ENCODE peak calls at places on chromosomes 12 and 14, in seven cellular contexts. One of them, this sample, is unnamed.

GRCh38 chr12:131982041-131982440 is 32.3 kb downstream of the EP400 start:
- DNase-seq in head of caudate nucleus: no peak
- DNase-seq in activated T-helper 1 cell treated with anti-CD3 and anti-CD28 coated beads, Interleukin-12 subunit alpha, Interleukin-12 subunit beta, Interleukin-2, Interleukin-4 antibody, amounts not matched to agents 30 ng/mL and 10 ng/mL and 1 ng/mL, durations not matched to agents 14 hours and 24 hours and 36 hours: no peak
- DNase-seq in lower lobe of right lung: no peak
- DNase-seq in choroid plexus epithelial cell: no peak
- DNase-seq in HFF-Myc: no peak
- DNase-seq in KBM-7: no peak
- DNase-seq in this sample: no peak

GRCh38 chr12:53218551-53219114 is 11.6 kb upstream of the ITGB7 start:
- DNase-seq in head of caudate nucleus: no peak
- DNase-seq in activated T-helper 1 cell treated with anti-CD3 and anti-CD28 coated beads, Interleukin-12 subunit alpha, Interleukin-12 subunit beta, Interleukin-2, Interleukin-4 antibody, amounts not matched to agents 30 ng/mL and 10 ng/mL and 1 ng/mL, durations not matched to agents 14 hours and 24 hours and 36 hours: no peak
- DNase-seq in lower lobe of right lung: peak
- DNase-seq in choroid plexus epithelial cell: no peak
- DNase-seq in HFF-Myc: no peak
- DNase-seq in KBM-7: no peak
- DNase-seq in this sample: no peak

GRCh38 chr14:64768401-64769095 is 64.3 kb downstream of the PLEKHG3 start:
- DNase-seq in head of caudate nucleus: no peak
- DNase-seq in activated T-helper 1 cell treated with anti-CD3 and anti-CD28 coated beads, Interleukin-12 subunit alpha, Interleukin-12 subunit beta, Interleukin-2, Interleukin-4 antibody, amounts not matched to agents 30 ng/mL and 10 ng/mL and 1 ng/mL, durations not matched to agents 14 hours and 24 hours and 36 hours: no peak
- DNase-seq in lower lobe of right lung: no peak
- DNase-seq in choroid plexus epithelial cell: no peak
- DNase-seq in HFF-Myc: no peak
- DNase-seq in KBM-7: no peak
- DNase-seq in this sample: no peak

GRCh38 chr12:122067966-122068365 is 10.6 kb upstream of the MLXIP start:
- DNase-seq in head of caudate nucleus: no peak
- DNase-seq in activated T-helper 1 cell treated with anti-CD3 and anti-CD28 coated beads, Interleukin-12 subunit alpha, Interleukin-12 subunit beta, Interleukin-2, Interleukin-4 antibody, amounts not matched to agents 30 ng/mL and 10 ng/mL and 1 ng/mL, durations not matched to agents 14 hours and 24 hours and 36 hours: peak
- DNase-seq in lower lobe of right lung: no peak
- DNase-seq in choroid plexus epithelial cell: peak
- DNase-seq in HFF-Myc: no peak
- DNase-seq in KBM-7: no peak
- DNase-seq in this sample: no peak

GRCh38 chr12:64611430-64612286 is 1.4 kb downstream of the RASSF3 start:
- DNase-seq in head of caudate nucleus: no peak
- DNase-seq in activated T-helper 1 cell treated with anti-CD3 and anti-CD28 coated beads, Interleukin-12 subunit alpha, Interleukin-12 subunit beta, Interleukin-2, Interleukin-4 antibody, amounts not matched to agents 30 ng/mL and 10 ng/mL and 1 ng/mL, durations not matched to agents 14 hours and 24 hours and 36 hours: peak
- DNase-seq in lower lobe of right lung: peak
- DNase-seq in choroid plexus epithelial cell: peak
- DNase-seq in HFF-Myc: no peak
- DNase-seq in KBM-7: peak
- DNase-seq in this sample: no peak

GRCh38 chr12:46219892-46220655 is 48.8 kb downstream of the SLC38A1 start:
- DNase-seq in head of caudate nucleus: no peak
- DNase-seq in activated T-helper 1 cell treated with anti-CD3 and anti-CD28 coated beads, Interleukin-12 subunit alpha, Interleukin-12 subunit beta, Interleukin-2, Interleukin-4 antibody, amounts not matched to agents 30 ng/mL and 10 ng/mL and 1 ng/mL, durations not matched to agents 14 hours and 24 hours and 36 hours: peak
- DNase-seq in lower lobe of right lung: no peak
- DNase-seq in choroid plexus epithelial cell: peak
- DNase-seq in HFF-Myc: peak
- DNase-seq in KBM-7: peak
- DNase-seq in this sample: peak

GRCh38 chr12:76346798-76347420 is 1.3 kb downstream of the BBS10 start:
- DNase-seq in head of caudate nucleus: peak
- DNase-seq in activated T-helper 1 cell treated with anti-CD3 and anti-CD28 coated beads, Interleukin-12 subunit alpha, Interleukin-12 subunit beta, Interleukin-2, Interleukin-4 antibody, amounts not matched to agents 30 ng/mL and 10 ng/mL and 1 ng/mL, durations not matched to agents 14 hours and 24 hours and 36 hours: no peak
- DNase-seq in lower lobe of right lung: no peak
- DNase-seq in choroid plexus epithelial cell: peak
- DNase-seq in HFF-Myc: peak
- DNase-seq in KBM-7: peak
- DNase-seq in this sample: no peak

GRCh38 chr12:116365606-116366455 is 88.3 kb upstream of the MED13L start:
- DNase-seq in head of caudate nucleus: no peak
- DNase-seq in activated T-helper 1 cell treated with anti-CD3 and anti-CD28 coated beads, Interleukin-12 subunit alpha, Interleukin-12 subunit beta, Interleukin-2, Interleukin-4 antibody, amounts not matched to agents 30 ng/mL and 10 ng/mL and 1 ng/mL, durations not matched to agents 14 hours and 24 hours and 36 hours: no peak
- DNase-seq in lower lobe of right lung: no peak
- DNase-seq in choroid plexus epithelial cell: no peak
- DNase-seq in HFF-Myc: no peak
- DNase-seq in KBM-7: no peak
- DNase-seq in this sample: no peak

GRCh38 chr12:127909031-127909430 is 357.9 kb upstream of the TMEM132C start:
- DNase-seq in head of caudate nucleus: no peak
- DNase-seq in activated T-helper 1 cell treated with anti-CD3 and anti-CD28 coated beads, Interleukin-12 subunit alpha, Interleukin-12 subunit beta, Interleukin-2, Interleukin-4 antibody, amounts not matched to agents 30 ng/mL and 10 ng/mL and 1 ng/mL, durations not matched to agents 14 hours and 24 hours and 36 hours: no peak
- DNase-seq in lower lobe of right lung: no peak
- DNase-seq in choroid plexus epithelial cell: peak
- DNase-seq in HFF-Myc: no peak
- DNase-seq in KBM-7: no peak
- DNase-seq in this sample: no peak

GRCh38 chr12:121536058-121536928 is 44.5 kb downstream of the KDM2B start:
- DNase-seq in head of caudate nucleus: peak
- DNase-seq in activated T-helper 1 cell treated with anti-CD3 and anti-CD28 coated beads, Interleukin-12 subunit alpha, Interleukin-12 subunit beta, Interleukin-2, Interleukin-4 antibody, amounts not matched to agents 30 ng/mL and 10 ng/mL and 1 ng/mL, durations not matched to agents 14 hours and 24 hours and 36 hours: no peak
- DNase-seq in lower lobe of right lung: peak
- DNase-seq in choroid plexus epithelial cell: peak
- DNase-seq in HFF-Myc: peak
- DNase-seq in KBM-7: peak
- DNase-seq in this sample: no peak

GRCh38 chr12:22626429-22626828 is 1.5 kb downstream of the ETNK1 start:
- DNase-seq in head of caudate nucleus: no peak
- DNase-seq in activated T-helper 1 cell treated with anti-CD3 and anti-CD28 coated beads, Interleukin-12 subunit alpha, Interleukin-12 subunit beta, Interleukin-2, Interleukin-4 antibody, amounts not matched to agents 30 ng/mL and 10 ng/mL and 1 ng/mL, durations not matched to agents 14 hours and 24 hours and 36 hours: no peak
- DNase-seq in lower lobe of right lung: no peak
- DNase-seq in choroid plexus epithelial cell: peak
- DNase-seq in HFF-Myc: no peak
- DNase-seq in KBM-7: peak
- DNase-seq in this sample: no peak

GRCh38 chr12:104131609-104132008 is 6.4 kb downstream of the NFYB start:
- DNase-seq in head of caudate nucleus: no peak
- DNase-seq in activated T-helper 1 cell treated with anti-CD3 and anti-CD28 coated beads, Interleukin-12 subunit alpha, Interleukin-12 subunit beta, Interleukin-2, Interleukin-4 antibody, amounts not matched to agents 30 ng/mL and 10 ng/mL and 1 ng/mL, durations not matched to agents 14 hours and 24 hours and 36 hours: no peak
- DNase-seq in lower lobe of right lung: no peak
- DNase-seq in choroid plexus epithelial cell: no peak
- DNase-seq in HFF-Myc: no peak
- DNase-seq in KBM-7: no peak
- DNase-seq in this sample: no peak

GRCh38 chr14:105843444-105844046 is 317.2 kb downstream of the TMEM121 start:
- DNase-seq in head of caudate nucleus: no peak
- DNase-seq in activated T-helper 1 cell treated with anti-CD3 and anti-CD28 coated beads, Interleukin-12 subunit alpha, Interleukin-12 subunit beta, Interleukin-2, Interleukin-4 antibody, amounts not matched to agents 30 ng/mL and 10 ng/mL and 1 ng/mL, durations not matched to agents 14 hours and 24 hours and 36 hours: no peak
- DNase-seq in lower lobe of right lung: no peak
- DNase-seq in choroid plexus epithelial cell: no peak
- DNase-seq in HFF-Myc: no peak
- DNase-seq in KBM-7: no peak
- DNase-seq in this sample: no peak

GRCh38 chr14:56666716-56667115 is 87.1 kb downstream of the TMEM260 start:
- DNase-seq in head of caudate nucleus: no peak
- DNase-seq in activated T-helper 1 cell treated with anti-CD3 and anti-CD28 coated beads, Interleukin-12 subunit alpha, Interleukin-12 subunit beta, Interleukin-2, Interleukin-4 antibody, amounts not matched to agents 30 ng/mL and 10 ng/mL and 1 ng/mL, durations not matched to agents 14 hours and 24 hours and 36 hours: no peak
- DNase-seq in lower lobe of right lung: no peak
- DNase-seq in choroid plexus epithelial cell: peak
- DNase-seq in HFF-Myc: peak
- DNase-seq in KBM-7: no peak
- DNase-seq in this sample: peak

GRCh38 chr12:104049278-104050257 is at the start of gene GLT8D2:
- DNase-seq in head of caudate nucleus: no peak
- DNase-seq in activated T-helper 1 cell treated with anti-CD3 and anti-CD28 coated beads, Interleukin-12 subunit alpha, Interleukin-12 subunit beta, Interleukin-2, Interleukin-4 antibody, amounts not matched to agents 30 ng/mL and 10 ng/mL and 1 ng/mL, durations not matched to agents 14 hours and 24 hours and 36 hours: no peak
- DNase-seq in lower lobe of right lung: peak
- DNase-seq in choroid plexus epithelial cell: peak
- DNase-seq in HFF-Myc: peak
- DNase-seq in KBM-7: peak
- DNase-seq in this sample: no peak

GRCh38 chr14:63893701-63894458 is 41.1 kb downstream of the SYNE2 start:
- DNase-seq in head of caudate nucleus: no peak
- DNase-seq in activated T-helper 1 cell treated with anti-CD3 and anti-CD28 coated beads, Interleukin-12 subunit alpha, Interleukin-12 subunit beta, Interleukin-2, Interleukin-4 antibody, amounts not matched to agents 30 ng/mL and 10 ng/mL and 1 ng/mL, durations not matched to agents 14 hours and 24 hours and 36 hours: no peak
- DNase-seq in lower lobe of right lung: no peak
- DNase-seq in choroid plexus epithelial cell: peak
- DNase-seq in HFF-Myc: no peak
- DNase-seq in KBM-7: no peak
- DNase-seq in this sample: peak

GRCh38 chr14:105442125-105442524 is 22.5 kb downstream of the MTA1 start:
- DNase-seq in head of caudate nucleus: peak
- DNase-seq in activated T-helper 1 cell treated with anti-CD3 and anti-CD28 coated beads, Interleukin-12 subunit alpha, Interleukin-12 subunit beta, Interleukin-2, Interleukin-4 antibody, amounts not matched to agents 30 ng/mL and 10 ng/mL and 1 ng/mL, durations not matched to agents 14 hours and 24 hours and 36 hours: no peak
- DNase-seq in lower lobe of right lung: no peak
- DNase-seq in choroid plexus epithelial cell: no peak
- DNase-seq in HFF-Myc: no peak
- DNase-seq in KBM-7: no peak
- DNase-seq in this sample: no peak

GRCh38 chr14:42911642-42912041 is 1305.0 kb downstream of the LRFN5 start:
- DNase-seq in head of caudate nucleus: no peak
- DNase-seq in activated T-helper 1 cell treated with anti-CD3 and anti-CD28 coated beads, Interleukin-12 subunit alpha, Interleukin-12 subunit beta, Interleukin-2, Interleukin-4 antibody, amounts not matched to agents 30 ng/mL and 10 ng/mL and 1 ng/mL, durations not matched to agents 14 hours and 24 hours and 36 hours: no peak
- DNase-seq in lower lobe of right lung: no peak
- DNase-seq in choroid plexus epithelial cell: peak
- DNase-seq in HFF-Myc: no peak
- DNase-seq in KBM-7: no peak
- DNase-seq in this sample: no peak

GRCh38 chr12:66140726-66141125 is 10.2 kb upstream of the LLPH start:
- DNase-seq in head of caudate nucleus: no peak
- DNase-seq in activated T-helper 1 cell treated with anti-CD3 and anti-CD28 coated beads, Interleukin-12 subunit alpha, Interleukin-12 subunit beta, Interleukin-2, Interleukin-4 antibody, amounts not matched to agents 30 ng/mL and 10 ng/mL and 1 ng/mL, durations not matched to agents 14 hours and 24 hours and 36 hours: no peak
- DNase-seq in lower lobe of right lung: no peak
- DNase-seq in choroid plexus epithelial cell: no peak
- DNase-seq in HFF-Myc: no peak
- DNase-seq in KBM-7: peak
- DNase-seq in this sample: no peak

GRCh38 chr14:103711516-103712431 is 3.5 kb downstream of the XRCC3 start:
- DNase-seq in head of caudate nucleus: no peak
- DNase-seq in activated T-helper 1 cell treated with anti-CD3 and anti-CD28 coated beads, Interleukin-12 subunit alpha, Interleukin-12 subunit beta, Interleukin-2, Interleukin-4 antibody, amounts not matched to agents 30 ng/mL and 10 ng/mL and 1 ng/mL, durations not matched to agents 14 hours and 24 hours and 36 hours: no peak
- DNase-seq in lower lobe of right lung: peak
- DNase-seq in choroid plexus epithelial cell: no peak
- DNase-seq in HFF-Myc: no peak
- DNase-seq in KBM-7: no peak
- DNase-seq in this sample: no peak

GRCh38 chr14:75044322-75044721 is 6.9 kb downstream of the MLH3 start:
- DNase-seq in head of caudate nucleus: no peak
- DNase-seq in activated T-helper 1 cell treated with anti-CD3 and anti-CD28 coated beads, Interleukin-12 subunit alpha, Interleukin-12 subunit beta, Interleukin-2, Interleukin-4 antibody, amounts not matched to agents 30 ng/mL and 10 ng/mL and 1 ng/mL, durations not matched to agents 14 hours and 24 hours and 36 hours: no peak
- DNase-seq in lower lobe of right lung: no peak
- DNase-seq in choroid plexus epithelial cell: peak
- DNase-seq in HFF-Myc: no peak
- DNase-seq in KBM-7: no peak
- DNase-seq in this sample: no peak

GRCh38 chr14:101098641-101099040 is 195.1 kb upstream of the RTL1 start:
- DNase-seq in head of caudate nucleus: no peak
- DNase-seq in activated T-helper 1 cell treated with anti-CD3 and anti-CD28 coated beads, Interleukin-12 subunit alpha, Interleukin-12 subunit beta, Interleukin-2, Interleukin-4 antibody, amounts not matched to agents 30 ng/mL and 10 ng/mL and 1 ng/mL, durations not matched to agents 14 hours and 24 hours and 36 hours: no peak
- DNase-seq in lower lobe of right lung: no peak
- DNase-seq in choroid plexus epithelial cell: peak
- DNase-seq in HFF-Myc: no peak
- DNase-seq in KBM-7: peak
- DNase-seq in this sample: peak

GRCh38 chr12:107130830-107131760 is 37.7 kb upstream of the CRY1 start:
- DNase-seq in head of caudate nucleus: no peak
- DNase-seq in activated T-helper 1 cell treated with anti-CD3 and anti-CD28 coated beads, Interleukin-12 subunit alpha, Interleukin-12 subunit beta, Interleukin-2, Interleukin-4 antibody, amounts not matched to agents 30 ng/mL and 10 ng/mL and 1 ng/mL, durations not matched to agents 14 hours and 24 hours and 36 hours: no peak
- DNase-seq in lower lobe of right lung: no peak
- DNase-seq in choroid plexus epithelial cell: no peak
- DNase-seq in HFF-Myc: peak
- DNase-seq in KBM-7: no peak
- DNase-seq in this sample: no peak

GRCh38 chr14:35539969-35540368 is 6.0 kb downstream of the INSM2 start:
- DNase-seq in head of caudate nucleus: no peak
- DNase-seq in activated T-helper 1 cell treated with anti-CD3 and anti-CD28 coated beads, Interleukin-12 subunit alpha, Interleukin-12 subunit beta, Interleukin-2, Interleukin-4 antibody, amounts not matched to agents 30 ng/mL and 10 ng/mL and 1 ng/mL, durations not matched to agents 14 hours and 24 hours and 36 hours: no peak
- DNase-seq in lower lobe of right lung: no peak
- DNase-seq in choroid plexus epithelial cell: no peak
- DNase-seq in HFF-Myc: no peak
- DNase-seq in KBM-7: peak
- DNase-seq in this sample: no peak

GRCh38 chr12:104378427-104378826 is 74.9 kb downstream of the EID3 start:
- DNase-seq in head of caudate nucleus: no peak
- DNase-seq in activated T-helper 1 cell treated with anti-CD3 and anti-CD28 coated beads, Interleukin-12 subunit alpha, Interleukin-12 subunit beta, Interleukin-2, Interleukin-4 antibody, amounts not matched to agents 30 ng/mL and 10 ng/mL and 1 ng/mL, durations not matched to agents 14 hours and 24 hours and 36 hours: no peak
- DNase-seq in lower lobe of right lung: no peak
- DNase-seq in choroid plexus epithelial cell: no peak
- DNase-seq in HFF-Myc: no peak
- DNase-seq in KBM-7: no peak
- DNase-seq in this sample: no peak

GRCh38 chr12:101743242-101743641 is 4.0 kb upstream of the SYCP3 start:
- DNase-seq in head of caudate nucleus: no peak
- DNase-seq in activated T-helper 1 cell treated with anti-CD3 and anti-CD28 coated beads, Interleukin-12 subunit alpha, Interleukin-12 subunit beta, Interleukin-2, Interleukin-4 antibody, amounts not matched to agents 30 ng/mL and 10 ng/mL and 1 ng/mL, durations not matched to agents 14 hours and 24 hours and 36 hours: no peak
- DNase-seq in lower lobe of right lung: no peak
- DNase-seq in choroid plexus epithelial cell: no peak
- DNase-seq in HFF-Myc: no peak
- DNase-seq in KBM-7: no peak
- DNase-seq in this sample: no peak

GRCh38 chr12:100437038-100437841 is 36.4 kb upstream of the NR1H4 start:
- DNase-seq in head of caudate nucleus: no peak
- DNase-seq in activated T-helper 1 cell treated with anti-CD3 and anti-CD28 coated beads, Interleukin-12 subunit alpha, Interleukin-12 subunit beta, Interleukin-2, Interleukin-4 antibody, amounts not matched to agents 30 ng/mL and 10 ng/mL and 1 ng/mL, durations not matched to agents 14 hours and 24 hours and 36 hours: no peak
- DNase-seq in lower lobe of right lung: no peak
- DNase-seq in choroid plexus epithelial cell: peak
- DNase-seq in HFF-Myc: no peak
- DNase-seq in KBM-7: no peak
- DNase-seq in this sample: no peak

GRCh38 chr12:112309797-112310196 is 72.4 kb downstream of the HECTD4 start:
- DNase-seq in head of caudate nucleus: no peak
- DNase-seq in activated T-helper 1 cell treated with anti-CD3 and anti-CD28 coated beads, Interleukin-12 subunit alpha, Interleukin-12 subunit beta, Interleukin-2, Interleukin-4 antibody, amounts not matched to agents 30 ng/mL and 10 ng/mL and 1 ng/mL, durations not matched to agents 14 hours and 24 hours and 36 hours: no peak
- DNase-seq in lower lobe of right lung: no peak
- DNase-seq in choroid plexus epithelial cell: peak
- DNase-seq in HFF-Myc: no peak
- DNase-seq in KBM-7: no peak
- DNase-seq in this sample: no peak

GRCh38 chr12:109950625-109951024 is 45.5 kb downstream of the GIT2 start:
- DNase-seq in head of caudate nucleus: no peak
- DNase-seq in activated T-helper 1 cell treated with anti-CD3 and anti-CD28 coated beads, Interleukin-12 subunit alpha, Interleukin-12 subunit beta, Interleukin-2, Interleukin-4 antibody, amounts not matched to agents 30 ng/mL and 10 ng/mL and 1 ng/mL, durations not matched to agents 14 hours and 24 hours and 36 hours: no peak
- DNase-seq in lower lobe of right lung: no peak
- DNase-seq in choroid plexus epithelial cell: no peak
- DNase-seq in HFF-Myc: no peak
- DNase-seq in KBM-7: no peak
- DNase-seq in this sample: no peak

GRCh38 chr14:56333361-56334279 is 215.4 kb downstream of the PELI2 start:
- DNase-seq in head of caudate nucleus: no peak
- DNase-seq in activated T-helper 1 cell treated with anti-CD3 and anti-CD28 coated beads, Interleukin-12 subunit alpha, Interleukin-12 subunit beta, Interleukin-2, Interleukin-4 antibody, amounts not matched to agents 30 ng/mL and 10 ng/mL and 1 ng/mL, durations not matched to agents 14 hours and 24 hours and 36 hours: no peak
- DNase-seq in lower lobe of right lung: no peak
- DNase-seq in choroid plexus epithelial cell: peak
- DNase-seq in HFF-Myc: peak
- DNase-seq in KBM-7: peak
- DNase-seq in this sample: peak

GRCh38 chr12:20305470-20305869 is 62.9 kb upstream of the PDE3A start:
- DNase-seq in head of caudate nucleus: no peak
- DNase-seq in activated T-helper 1 cell treated with anti-CD3 and anti-CD28 coated beads, Interleukin-12 subunit alpha, Interleukin-12 subunit beta, Interleukin-2, Interleukin-4 antibody, amounts not matched to agents 30 ng/mL and 10 ng/mL and 1 ng/mL, durations not matched to agents 14 hours and 24 hours and 36 hours: no peak
- DNase-seq in lower lobe of right lung: no peak
- DNase-seq in choroid plexus epithelial cell: peak
- DNase-seq in HFF-Myc: no peak
- DNase-seq in KBM-7: peak
- DNase-seq in this sample: no peak

This sample was measured in pulmonary artery endothelial cell.